ENCODE peak calls at places on chromosomes 5 and 9, in eight cellular contexts. One of them, this sample, is unnamed.

GRCh38 chr9:573551-574410 is 267.7 kb upstream of the DMRT1 start:
- DNase-seq in GM23248: no peak
- DNase-seq in mesendoderm: peak
- DNase-seq in breast epithelium: no peak
- DNase-seq in A673: no peak
- DNase-seq in body of pancreas: no peak
- DNase-seq in left ventricle myocardium inferior: no peak
- DNase-seq in A549: no peak
- DNase-seq in this sample: no peak

GRCh38 chr5:80516826-80517225 is 28.9 kb downstream of the FAM151B start:
- DNase-seq in GM23248: peak
- DNase-seq in mesendoderm: no peak
- DNase-seq in left ventricle myocardium inferior: no peak
- DNase-seq in A673: peak
- DNase-seq in breast epithelium: no peak
- DNase-seq in body of pancreas: no peak
- DNase-seq in A549: peak
- DNase-seq in this sample: no peak

GRCh38 chr9:93091056-93091452 is 5.0 kb upstream of the CARD19 start:
- DNase-seq in A673: no peak
- DNase-seq in GM23248: no peak
- DNase-seq in left ventricle myocardium inferior: no peak
- DNase-seq in breast epithelium: peak
- DNase-seq in body of pancreas: no peak
- DNase-seq in mesendoderm: no peak
- DNase-seq in A549: no peak
- DNase-seq in this sample: peak

GRCh38 chr5:111681414-111681790 is 75.6 kb downstream of the NREP start:
- DNase-seq in left ventricle myocardium inferior: no peak
- DNase-seq in mesendoderm: no peak
- DNase-seq in A549: no peak
- DNase-seq in breast epithelium: no peak
- DNase-seq in A673: no peak
- DNase-seq in body of pancreas: no peak
- DNase-seq in GM23248: peak
- DNase-seq in this sample: no peak

GRCh38 chr5:81826128-81826527 is 75.2 kb upstream of the SSBP2 start:
- DNase-seq in mesendoderm: peak
- DNase-seq in GM23248: peak
- DNase-seq in breast epithelium: no peak
- DNase-seq in body of pancreas: no peak
- DNase-seq in A673: no peak
- DNase-seq in A549: no peak
- DNase-seq in left ventricle myocardium inferior: no peak
- DNase-seq in this sample: no peak

GRCh38 chr5:125372694-125373621 is 626.5 kb upstream of the ZNF608 start:
- DNase-seq in A549: no peak
- DNase-seq in breast epithelium: no peak
- DNase-seq in GM23248: peak
- DNase-seq in A673: peak
- DNase-seq in body of pancreas: no peak
- DNase-seq in left ventricle myocardium inferior: no peak
- DNase-seq in mesendoderm: peak
- DNase-seq in this sample: no peak

GRCh38 chr9:105432247-105432857 is 15.5 kb upstream of the FSD1L start:
- DNase-seq in A673: no peak
- DNase-seq in mesendoderm: no peak
- DNase-seq in left ventricle myocardium inferior: no peak
- DNase-seq in body of pancreas: no peak
- DNase-seq in breast epithelium: no peak
- DNase-seq in GM23248: no peak
- DNase-seq in A549: no peak
- DNase-seq in this sample: no peak

GRCh38 chr5:81782811-81783210 is 31.9 kb upstream of the SSBP2 start:
- DNase-seq in GM23248: peak
- DNase-seq in breast epithelium: no peak
- DNase-seq in A549: no peak
- DNase-seq in body of pancreas: no peak
- DNase-seq in A673: no peak
- DNase-seq in mesendoderm: no peak
- DNase-seq in left ventricle myocardium inferior: no peak
- DNase-seq in this sample: no peak

GRCh38 chr5:148684528-148684927 is 30.2 kb upstream of the HTR4 start:
- DNase-seq in A549: no peak
- DNase-seq in body of pancreas: no peak
- DNase-seq in left ventricle myocardium inferior: no peak
- DNase-seq in breast epithelium: no peak
- DNase-seq in A673: no peak
- DNase-seq in GM23248: no peak
- DNase-seq in mesendoderm: no peak
- DNase-seq in this sample: no peak

GRCh38 chr9:114291886-114292590 is 30.9 kb upstream of the ORM1 start:
- DNase-seq in A549: no peak
- DNase-seq in breast epithelium: peak
- DNase-seq in body of pancreas: peak
- DNase-seq in left ventricle myocardium inferior: peak
- DNase-seq in A673: no peak
- DNase-seq in GM23248: no peak
- DNase-seq in mesendoderm: no peak
- DNase-seq in this sample: peak

GRCh38 chr9:36317766-36318165 is 59.5 kb upstream of the GNE start:
- DNase-seq in breast epithelium: peak
- DNase-seq in left ventricle myocardium inferior: peak
- DNase-seq in body of pancreas: peak
- DNase-seq in GM23248: no peak
- DNase-seq in A549: peak
- DNase-seq in mesendoderm: peak
- DNase-seq in A673: no peak
- DNase-seq in this sample: peak

GRCh38 chr5:114838937-114839336 is 330.8 kb downstream of the TRIM36 start:
- DNase-seq in GM23248: no peak
- DNase-seq in left ventricle myocardium inferior: no peak
- DNase-seq in A673: no peak
- DNase-seq in breast epithelium: no peak
- DNase-seq in mesendoderm: no peak
- DNase-seq in A549: no peak
- DNase-seq in body of pancreas: no peak
- DNase-seq in this sample: peak

GRCh38 chr5:93275376-93275775 is 305.6 kb downstream of the NR2F1-AS1 start:
- DNase-seq in GM23248: no peak
- DNase-seq in mesendoderm: no peak
- DNase-seq in A549: no peak
- DNase-seq in body of pancreas: no peak
- DNase-seq in A673: no peak
- DNase-seq in left ventricle myocardium inferior: no peak
- DNase-seq in breast epithelium: no peak
- DNase-seq in this sample: no peak

GRCh38 chr5:131366428-131366827 is 102.6 kb downstream of the CDC42SE2 start:
- DNase-seq in mesendoderm: no peak
- DNase-seq in GM23248: no peak
- DNase-seq in left ventricle myocardium inferior: no peak
- DNase-seq in A549: no peak
- DNase-seq in breast epithelium: no peak
- DNase-seq in body of pancreas: no peak
- DNase-seq in A673: no peak
- DNase-seq in this sample: no peak

GRCh38 chr5:145510769-145511168 is 324.4 kb downstream of the PRELID2 start:
- DNase-seq in A673: no peak
- DNase-seq in mesendoderm: no peak
- DNase-seq in body of pancreas: no peak
- DNase-seq in breast epithelium: no peak
- DNase-seq in left ventricle myocardium inferior: no peak
- DNase-seq in A549: no peak
- DNase-seq in GM23248: no peak
- DNase-seq in this sample: no peak

GRCh38 chr5:168086104-168086610 is 205.3 kb upstream of the WWC1 start:
- DNase-seq in mesendoderm: no peak
- DNase-seq in A673: peak
- DNase-seq in breast epithelium: no peak
- DNase-seq in A549: peak
- DNase-seq in GM23248: peak
- DNase-seq in body of pancreas: no peak
- DNase-seq in left ventricle myocardium inferior: no peak
- DNase-seq in this sample: no peak

GRCh38 chr5:32848120-32848519 is 137.0 kb downstream of the NPR3 start:
- DNase-seq in A673: peak
- DNase-seq in left ventricle myocardium inferior: no peak
- DNase-seq in A549: no peak
- DNase-seq in mesendoderm: no peak
- DNase-seq in GM23248: no peak
- DNase-seq in body of pancreas: no peak
- DNase-seq in breast epithelium: no peak
- DNase-seq in this sample: no peak

GRCh38 chr9:34046784-34047379 is 1.8 kb downstream of the UBAP2 start:
- DNase-seq in left ventricle myocardium inferior: no peak
- DNase-seq in A673: peak
- DNase-seq in GM23248: peak
- DNase-seq in mesendoderm: peak
- DNase-seq in body of pancreas: no peak
- DNase-seq in breast epithelium: no peak
- DNase-seq in A549: no peak
- DNase-seq in this sample: no peak

DNA sequence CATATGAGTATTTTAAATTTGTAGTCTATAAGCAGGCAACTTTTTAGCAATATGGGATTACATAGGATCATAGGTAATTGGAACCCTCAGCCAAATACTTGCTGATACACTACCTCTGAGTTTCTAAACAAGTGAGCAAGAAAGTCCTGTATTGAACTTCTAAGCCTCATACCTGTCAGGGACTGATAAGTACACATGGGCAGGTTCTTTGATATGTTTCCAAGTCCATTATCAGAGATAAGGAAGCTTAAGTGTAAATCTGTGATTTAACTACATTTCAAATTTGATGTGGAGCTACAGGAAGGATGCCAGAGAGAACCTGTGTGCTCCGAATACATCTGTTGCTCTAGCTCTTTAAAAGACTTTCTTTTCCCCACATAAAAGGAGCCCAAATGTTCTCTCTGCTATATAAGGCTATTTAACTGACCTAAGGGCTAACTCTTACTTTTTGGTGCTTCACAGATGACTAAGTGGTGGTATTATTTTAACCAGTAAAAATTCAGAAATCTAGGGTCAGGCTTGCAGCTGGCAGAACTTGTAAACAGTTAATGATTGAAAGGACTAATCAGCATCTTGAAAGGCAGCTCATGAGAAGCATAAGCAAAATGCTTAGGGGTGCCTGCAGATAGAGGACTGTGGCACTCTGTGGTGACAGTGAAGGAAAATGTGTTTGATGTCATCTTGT is 228.6 kb downstream of the NR3C1 start:
- DNase-seq in body of pancreas: no peak
- DNase-seq in mesendoderm: no peak
- DNase-seq in A549: no peak
- DNase-seq in breast epithelium: no peak
- DNase-seq in left ventricle myocardium inferior: no peak
- DNase-seq in GM23248: peak
- DNase-seq in A673: no peak
- DNase-seq in this sample: no peak
- H3K4me3 ChIP-seq in body of pancreas: no peak
- H3K4me3 ChIP-seq in mesendoderm: no peak
- H3K4me3 ChIP-seq in A549: no peak
- H3K4me3 ChIP-seq in breast epithelium: no peak
- H3K4me3 ChIP-seq in left ventricle myocardium inferior: no peak
- H3K4me3 ChIP-seq in GM23248: no peak
- H3K4me3 ChIP-seq in A673: no peak
- H3K4me3 ChIP-seq in this sample: no peak

GRCh38 chr5:95743877-95744276 is 12.7 kb downstream of the RHOBTB3 start:
- DNase-seq in A673: no peak
- DNase-seq in mesendoderm: no peak
- DNase-seq in breast epithelium: no peak
- DNase-seq in body of pancreas: no peak
- DNase-seq in left ventricle myocardium inferior: no peak
- DNase-seq in A549: no peak
- DNase-seq in GM23248: no peak
- DNase-seq in this sample: no peak

GRCh38 chr5:95746194-95746593 is 15.1 kb downstream of the RHOBTB3 start:
- DNase-seq in breast epithelium: no peak
- DNase-seq in A549: no peak
- DNase-seq in mesendoderm: no peak
- DNase-seq in GM23248: no peak
- DNase-seq in A673: no peak
- DNase-seq in left ventricle myocardium inferior: no peak
- DNase-seq in body of pancreas: no peak
- DNase-seq in this sample: no peak

GRCh38 chr5:95743248-95743647 is 12.1 kb downstream of the RHOBTB3 start:
- DNase-seq in A673: no peak
- DNase-seq in left ventricle myocardium inferior: no peak
- DNase-seq in body of pancreas: no peak
- DNase-seq in A549: no peak
- DNase-seq in GM23248: no peak
- DNase-seq in breast epithelium: no peak
- DNase-seq in mesendoderm: no peak
- DNase-seq in this sample: no peak

GRCh38 chr5:95747041-95747679 is 16.0 kb downstream of the RHOBTB3 start:
- DNase-seq in A673: no peak
- DNase-seq in breast epithelium: no peak
- DNase-seq in mesendoderm: no peak
- DNase-seq in left ventricle myocardium inferior: no peak
- DNase-seq in body of pancreas: no peak
- DNase-seq in A549: no peak
- DNase-seq in GM23248: peak
- DNase-seq in this sample: no peak

DNA sequence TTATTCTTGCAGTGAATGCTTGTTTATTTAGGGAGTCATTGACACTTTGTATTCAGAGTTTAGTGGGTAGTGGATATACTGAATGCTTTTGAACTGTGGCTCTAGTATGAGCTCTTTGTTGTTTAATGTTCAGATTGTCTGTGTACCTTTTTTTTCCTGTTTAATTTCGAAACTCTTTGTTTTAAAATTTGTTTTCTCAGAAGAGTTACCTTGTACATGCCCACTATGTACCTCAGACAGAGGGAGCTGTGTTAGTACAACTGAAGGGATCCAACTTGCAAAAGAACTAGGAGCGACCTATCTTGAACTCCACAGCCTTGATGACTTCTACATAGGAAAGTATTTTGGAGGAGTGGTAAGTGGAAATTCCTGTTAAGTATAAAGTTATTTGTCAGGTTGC is 17.0 kb downstream of the RHOBTB3 start:
- DNase-seq in body of pancreas: no peak
- DNase-seq in breast epithelium: no peak
- DNase-seq in GM23248: no peak
- DNase-seq in left ventricle myocardium inferior: no peak
- DNase-seq in mesendoderm: no peak
- DNase-seq in A673: no peak
- DNase-seq in A549: no peak
- DNase-seq in this sample: no peak
- H3K27ac ChIP-seq in body of pancreas: no peak
- H3K27ac ChIP-seq in breast epithelium: no peak
- H3K27ac ChIP-seq in GM23248: no peak
- H3K27ac ChIP-seq in left ventricle myocardium inferior: no peak
- H3K27ac ChIP-seq in mesendoderm: no peak
- H3K27ac ChIP-seq in A673: no peak
- H3K27ac ChIP-seq in A549: no peak
- H3K27ac ChIP-seq in this sample: no peak

GRCh38 chr5:54883374-54884194 is 101.8 kb downstream of the ESM1 start:
- DNase-seq in A549: no peak
- DNase-seq in A673: peak
- DNase-seq in GM23248: peak
- DNase-seq in mesendoderm: peak
- DNase-seq in left ventricle myocardium inferior: peak
- DNase-seq in breast epithelium: no peak
- DNase-seq in body of pancreas: peak
- DNase-seq in this sample: peak
- H3K4me3 ChIP-seq in A549: peak
- H3K4me3 ChIP-seq in A673: peak
- H3K4me3 ChIP-seq in GM23248: peak
- H3K4me3 ChIP-seq in mesendoderm: peak
- H3K4me3 ChIP-seq in left ventricle myocardium inferior: peak
- H3K4me3 ChIP-seq in breast epithelium: peak
- H3K4me3 ChIP-seq in body of pancreas: peak
- H3K4me3 ChIP-seq in this sample: peak

GRCh38 chr5:143139585-143139984 is 263.9 kb downstream of the NR3C1 start:
- DNase-seq in body of pancreas: no peak
- DNase-seq in GM23248: no peak
- DNase-seq in breast epithelium: no peak
- DNase-seq in left ventricle myocardium inferior: no peak
- DNase-seq in A549: no peak
- DNase-seq in mesendoderm: no peak
- DNase-seq in A673: no peak
- DNase-seq in this sample: no peak
- H3K27ac ChIP-seq in body of pancreas: no peak
- H3K27ac ChIP-seq in GM23248: no peak
- H3K27ac ChIP-seq in breast epithelium: no peak
- H3K27ac ChIP-seq in left ventricle myocardium inferior: peak
- H3K27ac ChIP-seq in A549: no peak
- H3K27ac ChIP-seq in mesendoderm: no peak
- H3K27ac ChIP-seq in A673: no peak
- H3K27ac ChIP-seq in this sample: no peak

This sample was measured in kidney.